ENCODE peak calls at places on chromosomes 13 and 19, in four cellular contexts. O, M, D and I are unnamed samples.

GRCh38 chr13:80664930-80665329 is 324.0 kb upstream of the SPRY2 start:
- DNase-seq in M (no peak), O (no peak), D (no peak), I (no peak)

GRCh38 chr19:4577020-4577782 is 17.7 kb upstream of the SEMA6B start:
- DNase-seq in M (no peak), D (peak), O (no peak), I (no peak)

GRCh38 chr19:8310342-8311055 is 2.3 kb upstream of the CD320 start:
- DNase-seq in M (no peak), O (no peak), D (no peak), I (peak)

GRCh38 chr13:83515267-83515666 is 367.0 kb downstream of the SLITRK1 start:
- DNase-seq in D (no peak), O (peak), M (no peak), I (no peak)

GRCh38 chr13:76383671-76384461 is 502.3 kb downstream of the KCTD12 start:
- DNase-seq in D (no peak), O (peak), M (no peak), I (no peak)

GRCh38 chr13:112416647-112417046 is 40.5 kb downstream of the SPACA7 start:
- DNase-seq in D (no peak), M (no peak), O (no peak), I (no peak)

GRCh38 chr19:2145831-2146241 is 5.5 kb downstream of the AP3D1 start:
- DNase-seq in D (no peak), M (no peak), O (peak), I (no peak)

GRCh38 chr19:54906819-54907218 is 871 bp downstream of the NCR1 start:
- DNase-seq in D (no peak), M (no peak), O (no peak), I (no peak)

GRCh38 chr19:38093587-38093986 is 130.4 kb downstream of the DPF1 start:
- DNase-seq in O (no peak), M (no peak), D (no peak), I (no peak)

GRCh38 chr19:21568816-21569496 is 63.6 kb downstream of the ZNF429 start:
- DNase-seq in M (peak), O (peak), D (no peak), I (peak)

GRCh38 chr13:44685641-44686040 is 109.5 kb upstream of the TSC22D1 start:
- DNase-seq in M (no peak), D (no peak), O (no peak), I (no peak)

GRCh38 chr19:21604351-21604926 is 99.0 kb downstream of the ZNF429 start:
- DNase-seq in D (no peak), M (no peak), O (peak), I (no peak)

GRCh38 chr19:50205681-50206138 is 2.3 kb downstream of the MYH14 start:
- DNase-seq in D (no peak), M (no peak), O (no peak), I (peak)

GRCh38 chr19:30049844-30050667 is 108.0 kb downstream of the URI1 start:
- DNase-seq in M (no peak), O (no peak), D (no peak), I (no peak)

GRCh38 chr19:3479819-3480215 is 508 bp downstream of the SMIM24 start:
- DNase-seq in D (no peak), O (no peak), M (no peak), I (no peak)

GRCh38 chr13:27041341-27041740 is 130.3 kb downstream of the USP12 start:
- DNase-seq in O (no peak), D (no peak), M (no peak), I (no peak)

GRCh38 chr13:51017516-51017915 is 93.6 kb downstream of the C13orf42 start:
- DNase-seq in O (no peak), D (no peak), M (no peak), I (no peak)

GRCh38 chr13:41506312-41506711 is 49.0 kb downstream of the RGCC start:
- DNase-seq in D (no peak), M (no peak), O (no peak), I (no peak)

GRCh38 chr13:41502021-41502420 is 44.7 kb downstream of the RGCC start:
- DNase-seq in M (no peak), D (no peak), O (no peak), I (no peak)

GRCh38 chr13:41502676-41503075 is 45.3 kb downstream of the RGCC start:
- DNase-seq in M (no peak), O (no peak), D (no peak), I (no peak)

GRCh38 chr13:41503386-41503785 is 46.0 kb downstream of the RGCC start:
- DNase-seq in O (no peak), M (no peak), D (no peak), I (no peak)

GRCh38 chr13:41505209-41505835 is 48.0 kb downstream of the RGCC start:
- DNase-seq in O (peak), M (no peak), D (no peak), I (no peak)
- H3K27ac ChIP-seq in O (peak), M (no peak), D (no peak), I (no peak)

GRCh38 chr19:743168-743687 is 7.7 kb upstream of the MISP start:
- DNase-seq in O (no peak), D (no peak), M (no peak), I (peak)

GRCh38 chr19:746208-746819 is 4.6 kb upstream of the MISP start:
- DNase-seq in O (no peak), D (no peak), M (no peak), I (no peak)

GRCh38 chr19:741506-742131 is 9.3 kb upstream of the MISP start:
- DNase-seq in O (no peak), M (no peak), D (peak), I (no peak)

GRCh38 chr19:739998-740715 is 10.8 kb upstream of the MISP start:
- DNase-seq in M (no peak), O (no peak), D (no peak), I (no peak)

GRCh38 chr19:742540-743075 is 8.3 kb upstream of the MISP start:
- DNase-seq in D (no peak), M (no peak), O (no peak), I (no peak)
- H3K27ac ChIP-seq in D (no peak), M (no peak), O (no peak), I (no peak)

GRCh38 chr19:53884256-53884655 is 2.3 kb downstream of the PRKCG start:
- DNase-seq in D (no peak), O (no peak), M (no peak), I (no peak)
- H3K27ac ChIP-seq in D (no peak), O (no peak), M (no peak), I (no peak)

GRCh38 chr19:18320865-18321728 is 1.8 kb downstream of the LSM4 start:
- DNase-seq in O (no peak), M (no peak), D (no peak), I (peak)
- H3K27ac ChIP-seq in O (no peak), M (peak), D (peak), I (peak)

DNA sequence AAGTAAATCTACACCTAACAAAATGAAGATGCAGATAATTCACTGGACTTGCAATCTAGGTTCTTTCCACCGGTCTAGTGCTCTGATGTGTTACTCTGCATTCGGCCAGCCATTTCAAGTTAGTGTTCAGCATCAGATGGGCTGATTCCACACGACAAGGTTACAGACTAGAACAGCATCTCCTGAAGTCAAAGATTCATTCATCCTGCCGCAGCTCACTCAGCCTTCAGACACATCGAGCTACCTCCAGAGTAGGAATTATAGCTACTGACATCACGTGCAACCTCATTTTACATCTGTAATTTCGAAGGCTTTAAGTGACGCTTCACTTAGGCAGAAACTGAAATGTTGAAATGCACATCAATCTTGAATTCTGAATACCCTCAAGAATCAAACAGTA is 76.5 kb downstream of the LHFPL6 start:
- DNase-seq in D (no peak), O (no peak), M (no peak), I (no peak)
- H3K27ac ChIP-seq in D (no peak), O (no peak), M (no peak), I (no peak)

GRCh38 chr13:97239943-97240788 is 18.0 kb downstream of the MBNL2 start:
- DNase-seq in O (no peak), M (no peak), D (no peak), I (no peak)

GRCh38 chr13:97238432-97238831 is 16.3 kb downstream of the MBNL2 start:
- DNase-seq in O (no peak), M (no peak), D (no peak), I (no peak)

GRCh38 chr13:97239306-97239705 is 17.2 kb downstream of the MBNL2 start:
- DNase-seq in M (no peak), O (no peak), D (no peak), I (no peak)

GRCh38 chr13:97237388-97237787 is 15.3 kb downstream of the MBNL2 start:
- DNase-seq in D (no peak), M (no peak), O (no peak), I (no peak)

GRCh38 chr13:97238883-97239282 is 16.8 kb downstream of the MBNL2 start:
- DNase-seq in M (no peak), O (no peak), D (no peak), I (no peak)
- H3K27ac ChIP-seq in M (peak), O (no peak), D (peak), I (peak)